ENCODE peak calls at places on chromosomes 6 and 20, in seven cellular contexts. C is left ventricle myocardium inferior, X is heart right ventricle, M is GM23338, J is fibroblast of the aortic adventitia, L is GM13976, Z is neural crest cell. S is an unnamed sample.
A peak's percentile ranks its signal among the peaks of the same experiment; 100 is the strongest.

GRCh38 chr20:9147553-9148024 is 78.7 kb downstream of the PLCB4 start:
- DNase-seq in C (no peak), X (no peak), M (no peak), J (peak; percentile 20), L (no peak), Z (no peak), S (no peak)

GRCh38 chr20:11193241-11193640 is 519.4 kb upstream of the JAG1 start:
- DNase-seq in C (no peak), X (no peak), M (no peak), J (no peak), L (no peak), Z (no peak), S (no peak)

GRCh38 chr6:1600063-1600763 is 9.5 kb upstream of the FOXC1 start:
- DNase-seq in C (no peak), X (no peak), M (no peak), J (no peak), L (no peak), Z (no peak), S (no peak)

GRCh38 chr6:32837651-32838113 is 857 bp downstream of the TAP2 start:
- DNase-seq in C (no peak), X (no peak), M (no peak), J (no peak), L (no peak), Z (no peak), S (no peak)

GRCh38 chr6:130262008-130262407 is 39.3 kb upstream of the SAMD3 start:
- DNase-seq in C (no peak), X (no peak), M (no peak), J (no peak), L (no peak), Z (no peak), S (no peak)

GRCh38 chr6:134816780-134817179 is 133.1 kb downstream of the ALDH8A1 start:
- DNase-seq in C (no peak), X (no peak), M (no peak), J (no peak), L (no peak), Z (no peak), S (no peak)

GRCh38 chr20:24027229-24027628 is 38.6 kb upstream of the GGTLC1 start:
- DNase-seq in C (peak; percentile 54), X (peak; percentile 54), M (no peak), J (peak; percentile 9), L (no peak), Z (no peak), S (no peak)

GRCh38 chr6:74932214-74932923 is 273.5 kb downstream of the COL12A1 start:
- DNase-seq in C (no peak), X (no peak), M (no peak), J (peak; percentile 50), L (no peak), Z (no peak), S (no peak)

GRCh38 chr20:40866056-40866455 is 162.6 kb upstream of the TOP1 start:
- DNase-seq in C (peak; percentile 27), X (peak; percentile 17), M (no peak), J (no peak), L (no peak), Z (no peak), S (no peak)

GRCh38 chr20:62344092-62344491 is 23.0 kb downstream of the LAMA5 start:
- DNase-seq in C (no peak), X (no peak), M (no peak), J (no peak), L (no peak), Z (no peak), S (no peak)

GRCh38 chr6:154277578-154278128 is 79.0 kb downstream of the IPCEF1 start:
- DNase-seq in C (no peak), X (no peak), M (no peak), J (no peak), L (no peak), Z (no peak), S (no peak)
- TF ChIP-seq CTCF in C (no peak), X (peak; percentile 14), M (no peak), J (no peak), L (no peak), Z (no peak), S (no peak)

GRCh38 chr6:25377672-25378071 is 98.5 kb downstream of the CARMIL1 start:
- DNase-seq in C (no peak), X (no peak), M (no peak), J (no peak), L (no peak), Z (no peak), S (no peak)
- TF ChIP-seq CTCF in C (no peak), X (no peak), M (no peak), J (no peak), L (no peak), Z (no peak), S (no peak)

DNA sequence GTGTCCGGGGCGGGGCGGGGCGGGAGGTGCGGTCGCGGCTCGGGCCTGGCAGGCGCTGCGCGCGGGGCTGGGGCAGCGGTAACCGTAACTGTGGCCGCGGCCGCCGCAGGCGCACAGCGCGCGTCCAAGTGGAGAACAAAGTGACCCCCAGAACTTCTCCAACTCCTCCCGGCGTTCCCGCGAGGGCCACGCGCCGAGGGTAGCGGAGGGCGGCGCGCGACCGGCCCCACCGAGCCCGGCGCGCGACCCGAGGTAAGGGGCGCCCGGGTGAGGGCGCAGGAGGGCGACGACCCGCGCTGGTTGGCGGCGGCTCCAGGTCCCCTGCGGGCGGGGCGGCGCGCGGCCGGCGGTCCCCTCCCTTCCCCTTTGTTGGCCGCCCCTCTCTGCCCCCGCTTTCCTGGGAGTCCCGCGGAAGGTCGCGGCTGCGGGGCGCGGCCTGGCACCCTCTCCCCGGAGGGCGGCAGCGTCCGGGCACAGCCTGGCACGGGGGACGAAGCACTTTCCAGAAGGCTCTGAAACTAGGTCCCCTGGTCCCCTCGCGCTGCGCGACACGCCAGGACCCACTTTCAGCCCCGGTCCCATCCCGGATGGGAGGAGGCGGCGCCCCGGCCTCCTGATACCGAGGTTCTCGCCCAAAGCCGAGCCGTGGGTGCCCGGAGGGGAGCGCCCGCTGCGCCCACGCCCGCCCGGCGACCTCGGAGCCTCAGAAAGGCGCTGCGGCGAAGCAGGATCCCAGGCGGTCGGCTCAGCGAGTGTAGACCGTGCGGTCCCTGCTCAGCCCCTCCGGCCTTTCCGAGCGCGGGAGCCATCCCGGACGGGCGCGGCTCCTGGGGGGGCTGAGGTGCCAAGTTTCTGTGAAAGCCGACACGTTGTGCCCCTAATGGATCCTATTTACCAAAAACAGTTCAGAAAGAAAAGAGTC is at the start of gene TIAM2:
- DNase-seq in C (peak; percentile 17), X (peak; percentile 13), M (peak; percentile 79), J (no peak), L (peak; percentile 65), Z (peak; percentile 44), S (peak; percentile 38)
- TF ChIP-seq CTCF in C (no peak), X (no peak), M (peak; percentile 31), J (no peak), L (no peak), Z (no peak), S (no peak)

GRCh38 chr6:162562041-162562440 is 165.5 kb downstream of the PRKN start:
- DNase-seq in C (no peak), X (no peak), M (no peak), J (no peak), L (no peak), Z (no peak), S (no peak)

DNA sequence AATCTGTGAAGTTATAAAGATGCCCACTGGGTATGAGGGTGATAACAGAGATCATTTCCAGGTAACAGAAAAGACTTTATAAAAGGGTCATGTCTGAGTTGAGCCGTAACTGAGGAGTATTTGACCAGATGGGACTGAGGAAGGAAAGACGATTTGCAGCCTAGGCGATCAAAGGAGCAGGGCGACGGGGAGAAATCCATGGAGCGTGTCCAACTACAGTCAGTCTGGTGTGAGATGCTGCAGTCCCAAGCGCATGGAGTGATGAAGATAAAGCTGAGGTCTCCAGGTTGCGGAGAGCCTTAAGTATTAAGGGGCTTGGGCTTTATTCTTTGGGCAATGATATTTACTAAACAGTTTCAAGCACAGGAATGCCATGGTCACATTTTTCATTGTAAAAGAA is 166.7 kb downstream of the PRKN start:
- DNase-seq in C (no peak), X (no peak), M (no peak), J (no peak), L (no peak), Z (no peak), S (no peak)
- TF ChIP-seq CTCF in C (no peak), X (no peak), M (no peak), J (no peak), L (no peak), Z (no peak), S (no peak)

DNA sequence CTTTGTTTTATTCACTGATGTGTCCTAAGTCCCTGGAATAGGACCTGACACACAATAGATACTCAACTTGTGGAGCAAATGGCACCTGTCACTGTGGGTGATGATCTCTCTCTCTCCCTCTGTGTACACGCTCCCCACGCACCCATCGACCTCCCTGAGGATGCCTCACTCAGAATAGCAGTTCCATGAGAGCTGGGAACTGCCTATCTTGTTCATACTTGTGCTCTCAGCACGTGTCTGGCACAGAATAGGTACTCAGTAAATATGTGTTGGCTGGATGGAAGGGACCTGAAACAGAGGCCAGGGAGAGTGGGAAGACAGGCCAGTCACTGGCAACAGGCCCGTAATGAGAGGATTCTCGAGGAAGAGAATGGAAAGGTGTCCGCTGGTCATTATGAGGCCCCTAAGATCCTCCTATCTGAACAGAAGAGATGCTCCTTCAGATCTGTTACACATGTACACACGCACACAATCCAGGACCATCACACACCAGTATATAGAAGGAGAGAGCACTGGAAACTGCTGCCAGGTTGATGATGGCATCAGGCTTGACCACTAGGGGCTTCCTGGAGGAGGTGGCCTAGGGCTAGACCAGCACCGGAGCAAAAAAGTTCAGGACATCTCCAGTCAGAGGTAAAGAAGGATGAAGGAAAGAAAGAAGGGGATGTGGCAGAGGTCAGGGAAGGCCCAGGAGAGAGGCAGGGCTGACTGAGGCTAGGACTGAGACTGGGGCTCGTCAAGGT is 30.9 kb downstream of the VEGFA start:
- DNase-seq in C (no peak), X (no peak), M (peak; percentile 44), J (no peak), L (no peak), Z (no peak), S (no peak)
- TF ChIP-seq CTCF in C (no peak), X (no peak), M (peak; percentile 44), J (no peak), L (no peak), Z (no peak), S (no peak)

DNA sequence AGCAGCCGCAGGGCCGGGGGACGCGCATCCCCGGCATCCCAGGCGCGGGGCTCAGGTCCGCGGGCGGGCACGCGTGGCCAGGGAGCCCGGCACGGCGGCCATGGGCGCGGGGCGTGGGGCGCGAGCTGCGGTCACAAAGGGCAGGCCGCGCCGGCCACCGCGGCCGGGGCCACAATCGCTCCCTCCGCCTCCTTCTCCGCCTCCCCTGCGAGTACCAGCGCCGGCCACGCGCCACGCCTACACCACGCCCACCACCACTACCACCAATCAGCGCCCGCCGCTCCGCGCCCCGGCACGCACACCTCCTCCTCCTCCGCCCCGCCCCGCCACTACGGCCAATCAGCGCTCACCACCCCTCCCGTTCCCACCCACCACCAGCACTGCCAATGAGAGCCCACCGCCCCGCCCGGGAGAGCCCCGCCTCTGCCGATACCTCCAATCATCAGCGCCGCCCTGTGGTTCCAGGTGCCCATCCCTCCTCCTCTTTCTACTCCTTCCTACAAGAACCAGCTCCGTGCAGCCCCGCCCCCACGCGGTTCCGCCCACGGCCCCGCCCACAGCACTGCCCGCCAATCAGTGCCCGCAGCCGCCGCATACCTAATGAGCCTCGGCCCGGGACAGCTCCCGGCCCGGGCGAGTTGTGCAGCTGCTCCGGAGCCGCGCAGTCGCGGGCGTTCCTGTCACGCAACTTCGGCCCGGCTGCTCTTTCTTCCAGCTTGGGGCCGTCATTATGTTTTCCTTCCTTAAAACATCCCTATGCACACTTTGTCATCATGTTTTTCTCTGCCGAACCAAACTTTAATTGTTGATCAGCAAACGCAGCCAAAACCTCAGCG is at the start of gene RPS6KA2:
- DNase-seq in C (peak; percentile 100), X (peak; percentile 100), M (peak; percentile 99), J (peak; percentile 99), L (peak; percentile 99), Z (peak; percentile 100), S (peak; percentile 99)
- TF ChIP-seq CTCF in C (no peak), X (peak; percentile 43), M (no peak), J (peak; percentile 15), L (no peak), Z (no peak), S (no peak)